ENCODE peak calls at places on chromosomes 7 and 10, in four cellular contexts. One of them, this sample, is unnamed.

GRCh38 chr7:76074972-76075370 is 27.1 kb downstream of the MDH2 start:
- DNase-seq in GM23248: peak
- DNase-seq in H1: no peak
- DNase-seq in astrocyte: peak
- DNase-seq in this sample: no peak

GRCh38 chr7:112546723-112547513 is 66.1 kb downstream of the LSMEM1 start:
- DNase-seq in astrocyte: no peak
- DNase-seq in GM23248: no peak
- DNase-seq in H1: no peak
- DNase-seq in this sample: no peak

GRCh38 chr10:113992601-113993011 is 51.1 kb upstream of the ADRB1 start:
- DNase-seq in GM23248: peak
- DNase-seq in astrocyte: no peak
- DNase-seq in H1: no peak
- DNase-seq in this sample: peak

GRCh38 chr7:146698995-146699610 is 582.5 kb downstream of the CNTNAP2 start:
- DNase-seq in GM23248: no peak
- DNase-seq in astrocyte: no peak
- DNase-seq in H1: no peak
- DNase-seq in this sample: no peak

GRCh38 chr10:44016589-44017482 is 368.1 kb downstream of the CXCL12 start:
- DNase-seq in GM23248: peak
- DNase-seq in astrocyte: no peak
- DNase-seq in H1: no peak
- DNase-seq in this sample: no peak

GRCh38 chr10:44650576-44651394 is 260.4 kb upstream of the TMEM72 start:
- DNase-seq in astrocyte: peak
- DNase-seq in H1: no peak
- DNase-seq in GM23248: peak
- DNase-seq in this sample: no peak

GRCh38 chr10:52226448-52226847 is 87.6 kb upstream of the DKK1 start:
- DNase-seq in astrocyte: peak
- DNase-seq in H1: no peak
- DNase-seq in GM23248: peak
- DNase-seq in this sample: peak

GRCh38 chr10:49587981-49588380 is 22.1 kb upstream of the SLC18A3 start:
- DNase-seq in astrocyte: no peak
- DNase-seq in GM23248: no peak
- DNase-seq in H1: no peak
- DNase-seq in this sample: no peak

GRCh38 chr10:123153486-123154091 is 613 bp upstream of the BUB3 start:
- DNase-seq in H1: no peak
- DNase-seq in GM23248: no peak
- DNase-seq in astrocyte: no peak
- DNase-seq in this sample: no peak
- H3K27ac ChIP-seq in H1: no peak
- H3K27ac ChIP-seq in GM23248: no peak
- H3K27ac ChIP-seq in astrocyte: no peak
- H3K27ac ChIP-seq in this sample: no peak

DNA sequence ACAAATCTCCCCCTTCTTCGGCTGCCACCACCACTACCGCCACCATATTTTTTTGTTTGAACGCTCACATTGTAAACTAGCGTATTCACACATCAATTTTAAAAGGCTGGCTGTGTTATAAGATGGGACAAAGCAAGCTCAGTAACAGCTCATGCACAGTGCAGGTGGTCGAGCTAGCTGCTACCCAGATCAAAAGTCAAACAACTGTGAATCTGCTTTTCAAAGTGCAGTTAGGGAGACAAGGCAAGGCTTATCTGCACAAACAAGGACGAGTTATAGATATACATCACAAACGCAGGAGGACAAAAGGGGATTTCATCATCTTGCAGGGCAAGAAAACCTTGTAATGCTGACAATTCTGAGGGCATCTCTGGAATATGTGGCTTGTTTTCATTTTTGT is 231.6 kb downstream of the VTI1A start:
- DNase-seq in astrocyte: no peak
- DNase-seq in GM23248: no peak
- DNase-seq in H1: no peak
- DNase-seq in this sample: no peak
- H3K4me2 ChIP-seq in astrocyte: no peak
- H3K4me2 ChIP-seq in GM23248: no peak
- H3K4me2 ChIP-seq in H1: peak
- H3K4me2 ChIP-seq in this sample: no peak

DNA sequence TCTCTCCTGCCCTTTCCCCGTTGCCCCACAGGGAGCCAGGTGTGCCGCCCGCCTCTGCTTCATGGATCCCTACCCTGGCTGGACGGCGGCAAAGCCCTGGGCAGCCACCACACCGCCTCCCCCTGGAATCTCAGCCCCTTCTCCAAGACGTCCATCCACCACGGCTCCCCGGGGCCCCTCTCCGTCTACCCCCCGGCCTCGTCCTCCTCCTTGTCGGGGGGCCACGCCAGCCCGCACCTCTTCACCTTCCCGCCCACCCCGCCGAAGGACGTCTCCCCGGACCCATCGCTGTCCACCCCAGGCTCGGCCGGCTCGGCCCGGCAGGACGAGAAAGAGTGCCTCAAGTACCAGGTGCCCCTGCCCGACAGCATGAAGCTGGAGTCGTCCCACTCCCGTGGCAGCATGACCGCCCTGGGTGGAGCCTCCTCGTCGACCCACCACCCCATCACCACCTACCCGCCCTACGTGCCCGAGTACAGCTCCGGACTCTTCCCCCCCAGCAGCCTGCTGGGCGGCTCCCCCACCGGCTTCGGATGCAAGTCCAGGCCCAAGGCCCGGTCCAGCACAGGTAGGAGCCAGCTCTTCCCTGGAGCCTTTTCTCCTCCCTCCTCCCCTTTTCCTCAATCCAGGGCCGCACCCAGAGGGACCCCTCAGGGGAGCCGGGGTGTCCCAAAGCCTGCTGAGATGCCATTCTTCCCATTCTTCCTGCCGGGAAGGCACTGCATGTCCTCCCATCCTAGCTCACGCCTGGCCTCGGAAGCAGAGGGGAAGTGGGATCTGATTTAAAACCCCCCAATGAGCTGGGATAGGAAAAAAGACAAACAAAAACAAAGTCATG is 4.0 kb downstream of the GATA3 start:
- DNase-seq in GM23248: no peak
- DNase-seq in H1: peak
- DNase-seq in astrocyte: no peak
- DNase-seq in this sample: peak
- H3K27ac ChIP-seq in GM23248: no peak
- H3K27ac ChIP-seq in H1: no peak
- H3K27ac ChIP-seq in astrocyte: no peak
- H3K27ac ChIP-seq in this sample: peak

GRCh38 chr10:17352583-17352982 is 101.8 kb downstream of the ST8SIA6 start:
- DNase-seq in GM23248: no peak
- DNase-seq in astrocyte: no peak
- DNase-seq in H1: no peak
- DNase-seq in this sample: no peak
- H3K4me2 ChIP-seq in GM23248: no peak
- H3K4me2 ChIP-seq in astrocyte: no peak
- H3K4me2 ChIP-seq in H1: no peak
- H3K4me2 ChIP-seq in this sample: no peak

This sample was measured in mammary epithelial cell.